ENCODE peak calls at places on chromosomes 5 and 9, in four cellular contexts. L is A549, J is suprapubic skin, W is left lung. M is an unnamed sample. For H3K4me1, the result is how much of the 10 kb centered on the place peaks cover.

GRCh38 chr5:64526709-64527439 is 21.1 kb downstream of the RGS7BP start:
- DNase-seq in L (no peak), J (no peak), W (no peak), M (no peak)

GRCh38 chr5:139415869-139416268 is 12.0 kb upstream of the SPATA24 start:
- DNase-seq in L (no peak), J (no peak), W (no peak), M (no peak)

GRCh38 chr5:77311217-77311571 is 100.7 kb downstream of the PDE8B start:
- DNase-seq in L (no peak), J (no peak), W (no peak), M (no peak)

GRCh38 chr5:132901730-132902129 is 28.3 kb downstream of the LEAP2 start:
- DNase-seq in L (no peak), J (no peak), W (no peak), M (no peak)

GRCh38 chr9:76654051-76654461 is 110.2 kb upstream of the PCA3 start:
- DNase-seq in L (no peak), J (no peak), W (no peak), M (no peak)

GRCh38 chr5:143094087-143094511 is 309.4 kb downstream of the NR3C1 start:
- DNase-seq in L (no peak), J (no peak), W (no peak), M (no peak)

GRCh38 chr5:28374492-28374934 is 1336.1 kb upstream of the CDH9 start:
- DNase-seq in L (peak), J (no peak), W (no peak), M (no peak)

GRCh38 chr5:79611046-79611829 is 1.0 kb upstream of the TENT2 start:
- DNase-seq in L (no peak), J (no peak), W (no peak), M (no peak)

GRCh38 chr9:112378441-112379176 is 1.3 kb upstream of the HSDL2 start:
- DNase-seq in L (peak), J (no peak), W (peak), M (peak)

GRCh38 chr5:77743181-77743580 is 33.0 kb downstream of the TBCA start:
- DNase-seq in L (no peak), J (no peak), W (no peak), M (no peak)

GRCh38 chr5:16180789-16181082 is 1.1 kb upstream of the MARCHF11 start:
- DNase-seq in L (no peak), J (no peak), W (no peak), M (no peak)

GRCh38 chr9:4297151-4297794 is 2.6 kb downstream of the GLIS3 start:
- DNase-seq in L (peak), J (peak), W (peak), M (peak)

GRCh38 chr9:123337971-123338370 is 18.0 kb upstream of the CRB2 start:
- DNase-seq in L (no peak), J (no peak), W (no peak), M (no peak)

GRCh38 chr9:128911529-128912035 is 9.2 kb upstream of the PHYHD1 start:
- DNase-seq in L (peak), J (no peak), W (peak), M (no peak)

GRCh38 chr5:16936150-16937022 is at the start of gene MYO10:
- DNase-seq in L (peak), J (peak), W (peak), M (peak)

GRCh38 chr5:88877826-88878225 is 5.2 kb downstream of the MEF2C start:
- DNase-seq in L (no peak), J (no peak), W (no peak), M (no peak)
- H3K27ac ChIP-seq in L (no peak), J (no peak), W (peak), M (no peak)

DNA sequence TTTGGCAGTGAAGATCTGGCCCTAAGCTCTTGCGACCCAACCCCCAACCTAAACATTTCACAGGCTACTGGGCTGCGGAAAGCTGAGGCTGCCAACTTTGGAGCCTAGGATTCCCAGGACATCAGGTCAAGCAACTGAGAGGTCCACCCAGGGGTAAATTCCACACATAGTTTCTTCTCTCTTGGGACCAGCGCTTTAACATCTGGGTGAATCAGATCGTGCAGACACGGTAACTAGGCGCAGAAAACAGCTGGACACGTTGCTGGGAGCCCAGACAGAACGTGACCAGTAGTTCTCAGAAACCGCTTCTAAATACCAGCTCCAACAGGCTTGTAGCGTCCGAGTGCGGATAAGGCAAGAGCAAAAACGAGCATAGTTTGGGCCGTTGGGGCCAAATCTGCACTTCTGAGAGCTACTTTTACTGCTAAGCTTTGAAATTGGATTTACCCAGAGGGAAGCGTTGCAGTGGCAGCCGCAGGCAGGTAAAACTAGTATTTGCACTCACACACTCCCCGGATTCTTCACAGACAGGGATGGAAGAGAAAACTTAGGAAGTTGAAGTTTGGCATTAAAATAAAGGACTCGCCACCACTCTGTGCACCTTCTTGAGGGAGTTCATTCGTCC is 11.8 kb downstream of the ITGA1 start:
- DNase-seq in L (peak), J (no peak), W (no peak), M (peak)
- H3K4me1 ChIP-seq in L (under half), J (half or more), W (half or more), M (under half)

GRCh38 chr5:151054713-151055112 is 26.1 kb downstream of the TNIP1 start:
- DNase-seq in L (no peak), J (no peak), W (no peak), M (no peak)
- H3K27ac ChIP-seq in L (peak), J (no peak), W (peak), M (no peak)

DNA sequence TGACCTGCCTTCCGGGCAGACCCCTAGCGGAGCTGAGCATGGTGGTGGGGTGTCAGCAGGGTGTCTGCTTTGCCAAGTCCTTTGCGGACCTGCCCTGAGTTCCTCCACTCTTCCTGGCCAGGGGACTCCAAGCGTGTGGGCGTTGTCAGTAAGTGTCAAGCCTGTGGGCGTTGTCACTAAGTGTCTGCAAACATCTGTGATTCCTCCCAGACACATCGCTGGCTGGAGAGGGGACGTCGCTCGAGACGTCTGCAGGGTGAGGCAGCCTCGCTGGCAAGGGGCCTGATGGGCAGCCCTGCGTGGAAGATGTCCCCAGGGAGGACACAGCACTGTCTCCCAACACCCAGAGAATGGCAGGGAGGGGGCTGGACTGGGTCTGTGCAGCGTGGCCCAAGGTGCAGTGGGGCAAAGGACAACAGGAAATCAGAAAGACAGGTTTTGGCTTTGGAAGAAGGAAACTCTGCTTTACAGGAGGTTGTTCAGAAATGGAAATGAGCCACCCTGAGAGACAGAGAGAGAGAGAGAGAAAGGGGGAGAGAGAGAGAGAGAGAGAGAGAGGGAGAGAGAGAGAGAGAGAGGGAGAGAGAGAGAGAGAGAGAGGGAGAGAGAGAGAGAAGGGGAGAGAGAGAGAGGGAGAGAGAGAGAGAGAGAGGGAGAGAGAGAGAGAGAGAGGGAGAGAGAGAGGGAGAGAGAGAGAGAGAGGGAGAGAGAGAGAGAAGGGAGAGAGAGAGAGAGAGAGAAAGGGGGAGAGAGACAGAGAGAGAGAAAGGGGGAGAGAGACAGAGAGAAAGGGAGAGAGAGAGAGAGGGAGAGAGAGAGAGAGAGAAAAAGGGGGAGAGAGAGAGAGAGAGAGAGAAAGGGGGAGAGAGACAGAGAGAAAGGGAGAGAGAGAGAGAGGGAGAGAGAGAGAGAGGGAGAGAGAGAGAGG is 29.0 kb downstream of the ADAMTSL2 start:
- DNase-seq in L (peak), J (no peak), W (no peak), M (no peak)
- H3K4me1 ChIP-seq in L (under half), J (under half), W (under half), M (under half)

DNA sequence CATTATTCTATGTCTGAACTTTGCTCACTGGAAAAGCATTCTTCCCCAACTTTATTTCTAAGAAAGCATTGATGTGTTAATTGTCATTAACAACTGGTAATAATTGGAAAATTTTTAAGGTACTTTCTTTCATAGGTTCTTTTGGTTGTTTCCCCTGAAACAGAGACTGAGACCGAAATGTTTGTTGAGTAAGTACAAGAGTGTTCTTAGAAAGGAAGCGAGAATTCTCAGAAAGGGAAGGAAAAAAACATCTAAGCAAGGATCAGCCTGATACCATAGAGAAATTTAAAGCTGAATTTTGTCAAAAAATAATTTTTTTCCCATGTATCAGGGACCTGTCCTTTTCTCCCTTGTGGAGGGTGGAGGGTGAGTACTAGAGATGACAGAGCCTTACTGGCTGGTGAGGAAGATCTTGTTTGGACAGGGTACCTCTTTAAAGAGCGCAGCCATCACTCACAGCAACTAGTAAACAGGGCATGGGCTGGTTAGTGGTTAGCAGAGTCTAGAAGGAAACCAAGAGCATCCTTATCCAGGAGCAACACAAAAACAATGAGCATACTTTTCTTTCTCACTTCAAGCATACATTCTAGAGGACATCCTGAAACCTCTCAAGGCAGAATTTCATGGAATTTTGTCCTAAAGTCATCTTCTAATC is 898.5 kb downstream of the DNAH5 start:
- DNase-seq in L (no peak), J (no peak), W (no peak), M (no peak)
- H3K27ac ChIP-seq in L (no peak), J (no peak), W (no peak), M (no peak)

DNA sequence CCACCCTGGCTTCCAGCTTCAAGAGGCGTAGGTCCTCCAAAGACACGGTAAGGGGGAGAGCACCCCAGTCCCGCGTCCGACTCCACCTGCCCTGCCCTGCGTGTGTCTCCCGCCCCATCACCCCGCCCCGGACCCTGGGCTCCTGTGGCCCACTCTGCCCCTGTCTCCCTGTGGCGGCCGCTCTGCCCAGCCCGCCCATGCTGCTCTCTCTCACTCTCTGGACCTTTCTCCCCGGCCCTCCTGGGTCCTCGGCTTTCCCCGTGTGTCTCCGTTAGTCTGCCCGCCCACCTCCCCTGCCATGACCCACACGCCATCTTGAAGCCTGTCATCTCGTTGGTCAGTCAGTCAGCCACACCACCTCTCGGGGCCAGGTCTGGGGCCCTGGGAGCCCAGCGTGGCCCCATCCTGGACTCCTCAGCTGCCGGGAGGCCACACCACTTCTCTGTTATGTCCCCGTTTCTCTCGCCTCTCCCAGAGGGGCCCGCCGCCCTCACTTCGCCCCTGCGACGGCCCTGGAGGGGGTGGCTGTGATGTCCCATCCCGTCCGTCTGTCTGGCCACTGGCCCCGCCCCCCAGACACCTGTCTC is 4.5 kb downstream of the LRRC26 start:
- DNase-seq in L (no peak), J (no peak), W (no peak), M (no peak)
- H3K4me1 ChIP-seq in L (under half), J (half or more), W (under half), M (under half)

DNA sequence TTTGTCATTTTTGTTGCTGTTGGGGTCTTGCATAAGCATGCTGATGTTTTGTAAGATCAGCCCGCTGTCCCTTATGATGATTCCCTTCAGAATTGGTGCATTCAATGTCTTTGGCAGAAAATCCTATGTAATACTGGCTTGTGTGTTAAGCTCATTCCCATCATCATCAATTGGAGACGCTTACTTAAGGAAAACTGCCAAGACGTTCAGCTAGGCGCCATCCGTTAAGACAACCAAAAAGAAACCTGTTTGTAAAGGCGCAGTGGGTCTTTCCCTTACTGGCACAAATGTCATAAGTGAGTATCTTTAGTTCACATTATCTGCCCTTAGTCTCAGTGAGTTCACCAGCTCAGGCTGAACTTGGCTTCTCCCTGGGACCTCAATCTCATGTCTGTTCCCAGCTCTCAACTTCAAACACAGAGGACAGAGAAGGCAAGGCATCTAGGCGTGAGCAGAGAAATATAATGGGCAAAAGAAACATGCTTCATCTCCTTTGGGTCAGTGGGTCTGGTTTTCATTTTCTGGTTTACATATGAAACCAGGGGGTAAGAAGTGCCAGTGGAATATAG is 97.9 kb downstream of the EFNA5 start:
- DNase-seq in L (no peak), J (no peak), W (no peak), M (no peak)
- H3K27ac ChIP-seq in L (peak), J (peak), W (no peak), M (no peak)

DNA sequence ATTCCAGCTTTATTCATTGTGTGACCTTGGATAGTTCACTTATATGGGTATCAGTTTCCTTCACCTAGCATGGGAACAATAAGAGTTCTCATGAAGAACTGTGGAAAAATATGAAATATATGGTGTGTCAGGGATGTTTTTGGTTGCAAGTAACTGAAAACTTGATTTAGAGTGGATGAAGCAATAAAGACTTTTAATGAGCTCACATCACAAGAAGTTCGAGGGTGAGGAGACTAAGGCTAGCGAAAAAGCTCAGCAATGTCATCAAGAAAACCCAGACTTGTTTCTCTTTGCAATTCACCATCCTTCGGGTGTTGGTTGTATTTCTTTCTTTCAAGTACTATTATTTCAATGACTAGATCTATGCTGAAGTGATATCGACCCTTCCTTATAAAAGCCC is 124.3 kb upstream of the STC2 start:
- DNase-seq in L (no peak), J (no peak), W (no peak), M (no peak)
- H3K4me1 ChIP-seq in L (under half), J (under half), W (under half), M (under half)

DNA sequence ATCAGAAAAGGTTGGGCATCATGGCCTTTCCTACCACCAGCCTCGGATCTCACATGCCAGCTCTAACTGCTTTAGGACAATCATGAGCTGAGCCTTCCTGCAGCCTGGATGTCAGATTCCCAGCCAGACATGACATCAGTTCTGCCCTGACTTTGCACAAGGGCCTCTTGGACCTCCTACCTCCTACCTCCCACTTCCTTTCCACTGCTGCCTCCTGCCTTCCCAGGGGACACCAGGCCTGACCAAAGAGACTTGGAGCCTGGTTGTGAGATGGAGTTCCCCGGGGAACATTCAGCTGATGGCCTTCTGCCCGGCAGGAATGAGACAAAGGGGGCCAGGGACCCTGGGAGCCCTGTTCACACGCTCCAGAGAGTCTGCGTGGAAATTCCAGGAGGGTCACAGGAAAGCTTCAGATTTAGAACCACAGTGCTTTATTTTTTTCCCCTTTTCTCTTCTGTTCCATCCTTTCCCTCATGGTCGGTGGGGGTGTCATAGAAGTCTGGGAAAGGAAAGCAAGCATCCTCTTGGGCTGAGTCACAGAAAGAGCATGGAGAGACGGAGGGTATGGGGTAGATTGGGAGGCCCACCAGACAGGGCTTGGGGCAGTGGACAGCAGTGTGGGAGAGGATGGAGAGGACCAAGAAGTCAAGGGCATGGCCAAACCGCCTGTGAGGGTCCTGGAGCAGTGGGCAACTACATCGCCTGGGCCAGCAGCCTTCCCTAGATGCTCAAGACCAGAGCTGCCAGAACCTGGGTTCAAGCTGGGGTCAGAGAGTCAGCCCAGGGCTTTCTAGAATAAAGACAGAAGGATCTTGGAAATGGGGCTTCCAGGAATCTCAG is 35.5 kb upstream of the IL17B start:
- DNase-seq in L (no peak), J (no peak), W (no peak), M (no peak)
- H3K27ac ChIP-seq in L (peak), J (peak), W (peak), M (no peak)